ENCODE peak calls at places on chromosomes 12 and 14, in seven cellular contexts. One of them, this sample, is unnamed.

GRCh38 chr12:118055144-118055557 is 5.8 kb downstream of the WSB2 start:
- DNase-seq in H1: no peak
- DNase-seq in upper lobe of left lung: peak
- DNase-seq in stomach: peak
- DNase-seq in suprapubic skin: no peak
- DNase-seq in K562: peak
- DNase-seq in tibial nerve: no peak
- DNase-seq in this sample: no peak

GRCh38 chr12:75632452-75632851 is 121.0 kb upstream of the KRR1 start:
- DNase-seq in H1: no peak
- DNase-seq in upper lobe of left lung: no peak
- DNase-seq in stomach: no peak
- DNase-seq in suprapubic skin: no peak
- DNase-seq in K562: no peak
- DNase-seq in tibial nerve: no peak
- DNase-seq in this sample: no peak

GRCh38 chr12:3458041-3458440 is 33.0 kb upstream of the PRMT8 start:
- DNase-seq in H1: no peak
- DNase-seq in upper lobe of left lung: no peak
- DNase-seq in stomach: no peak
- DNase-seq in suprapubic skin: no peak
- DNase-seq in K562: no peak
- DNase-seq in tibial nerve: no peak
- DNase-seq in this sample: no peak

GRCh38 chr12:113142173-113142885 is 6.8 kb upstream of the RASAL1 start:
- DNase-seq in H1: no peak
- DNase-seq in upper lobe of left lung: peak
- DNase-seq in stomach: peak
- DNase-seq in suprapubic skin: no peak
- DNase-seq in K562: no peak
- DNase-seq in tibial nerve: no peak
- DNase-seq in this sample: no peak

GRCh38 chr12:116610971-116611541 is 51.9 kb downstream of the MAP1LC3B2 start:
- DNase-seq in H1: no peak
- DNase-seq in upper lobe of left lung: no peak
- DNase-seq in stomach: no peak
- DNase-seq in suprapubic skin: no peak
- DNase-seq in K562: peak
- DNase-seq in tibial nerve: no peak
- DNase-seq in this sample: no peak

GRCh38 chr12:111777345-111778045 is 10.8 kb downstream of the ALDH2 start:
- DNase-seq in H1: no peak
- DNase-seq in upper lobe of left lung: peak
- DNase-seq in stomach: peak
- DNase-seq in suprapubic skin: no peak
- DNase-seq in K562: no peak
- DNase-seq in tibial nerve: no peak
- DNase-seq in this sample: peak

GRCh38 chr14:104577457-104578301 is 1.9 kb upstream of the C14orf180 start:
- DNase-seq in H1: no peak
- DNase-seq in upper lobe of left lung: no peak
- DNase-seq in stomach: peak
- DNase-seq in suprapubic skin: no peak
- DNase-seq in K562: peak
- DNase-seq in tibial nerve: no peak
- DNase-seq in this sample: no peak

GRCh38 chr14:74531467-74531866 is 37.9 kb downstream of the ISCA2 start:
- DNase-seq in H1: peak
- DNase-seq in upper lobe of left lung: peak
- DNase-seq in stomach: peak
- DNase-seq in suprapubic skin: no peak
- DNase-seq in K562: peak
- DNase-seq in tibial nerve: no peak
- DNase-seq in this sample: no peak

GRCh38 chr14:102500190-102500661 is 9.3 kb downstream of the ANKRD9 start:
- DNase-seq in H1: no peak
- DNase-seq in upper lobe of left lung: peak
- DNase-seq in stomach: no peak
- DNase-seq in suprapubic skin: no peak
- DNase-seq in K562: peak
- DNase-seq in tibial nerve: no peak
- DNase-seq in this sample: peak

GRCh38 chr12:8779862-8780261 is 42.6 kb upstream of the A2ML1 start:
- DNase-seq in H1: no peak
- DNase-seq in upper lobe of left lung: no peak
- DNase-seq in stomach: no peak
- DNase-seq in suprapubic skin: no peak
- DNase-seq in K562: no peak
- DNase-seq in tibial nerve: no peak
- DNase-seq in this sample: no peak

GRCh38 chr12:40157307-40157706 is 51.4 kb upstream of the SLC2A13 start:
- DNase-seq in H1: no peak
- DNase-seq in upper lobe of left lung: peak
- DNase-seq in stomach: no peak
- DNase-seq in suprapubic skin: no peak
- DNase-seq in K562: no peak
- DNase-seq in tibial nerve: no peak
- DNase-seq in this sample: no peak

GRCh38 chr12:127559349-127560040 is 707.5 kb upstream of the TMEM132C start:
- DNase-seq in H1: peak
- DNase-seq in upper lobe of left lung: peak
- DNase-seq in stomach: peak
- DNase-seq in suprapubic skin: no peak
- DNase-seq in K562: peak
- DNase-seq in tibial nerve: no peak
- DNase-seq in this sample: no peak

GRCh38 chr14:77620222-77620865 is 3.9 kb upstream of the SPTLC2 start:
- DNase-seq in H1: no peak
- DNase-seq in upper lobe of left lung: no peak
- DNase-seq in stomach: no peak
- DNase-seq in suprapubic skin: no peak
- DNase-seq in K562: no peak
- DNase-seq in tibial nerve: no peak
- DNase-seq in this sample: no peak

GRCh38 chr12:1800646-1801284 is 19.6 kb upstream of the LRTM2 start:
- DNase-seq in H1: no peak
- DNase-seq in upper lobe of left lung: peak
- DNase-seq in stomach: peak
- DNase-seq in suprapubic skin: peak
- DNase-seq in K562: peak
- DNase-seq in tibial nerve: peak
- DNase-seq in this sample: peak

DNA sequence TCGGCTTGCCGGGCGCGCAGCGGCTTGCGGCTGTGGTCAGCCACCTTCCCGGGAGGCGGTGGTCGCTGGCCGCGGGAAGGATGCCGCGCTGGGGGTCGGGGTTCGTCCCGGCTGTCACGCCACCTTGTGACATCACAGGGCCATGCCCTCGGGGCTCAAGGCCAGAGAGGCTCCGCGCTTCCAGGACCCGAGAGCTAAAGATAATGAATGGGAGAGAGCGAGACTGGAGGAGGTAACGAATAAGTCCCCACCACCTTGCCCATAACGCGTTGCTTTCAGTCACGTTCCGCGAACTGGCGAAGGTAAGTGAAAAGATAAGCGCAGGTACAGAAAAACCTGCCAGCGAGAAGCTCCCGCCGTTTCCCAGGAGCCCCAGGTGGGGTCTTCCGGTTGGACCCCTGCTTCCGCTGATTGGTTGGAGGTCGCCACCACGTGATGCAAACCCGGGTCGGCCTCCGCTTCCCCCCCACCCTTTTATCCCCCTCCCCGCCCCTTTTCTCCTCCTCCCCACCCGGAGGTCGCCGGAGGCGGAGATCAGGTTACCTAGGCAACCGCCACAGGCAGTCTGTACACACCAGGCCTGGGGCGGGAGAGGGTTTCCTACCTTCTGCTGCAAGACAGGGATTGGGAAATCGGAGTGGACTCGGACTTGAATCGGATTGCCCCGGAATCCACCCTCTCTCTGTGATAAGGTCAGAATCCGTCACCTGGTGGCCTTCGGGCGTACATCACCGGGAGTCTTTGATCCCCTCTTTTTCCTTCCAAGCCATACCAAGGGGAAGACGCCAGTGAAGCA is at the start of gene LRRC9:
- DNase-seq in H1: peak
- DNase-seq in upper lobe of left lung: peak
- DNase-seq in stomach: no peak
- DNase-seq in suprapubic skin: peak
- DNase-seq in K562: no peak
- DNase-seq in tibial nerve: no peak
- DNase-seq in this sample: no peak
- H3K4me3 ChIP-seq in H1: peak
- H3K4me3 ChIP-seq in upper lobe of left lung: peak
- H3K4me3 ChIP-seq in stomach: peak
- H3K4me3 ChIP-seq in suprapubic skin: peak
- H3K4me3 ChIP-seq in K562: peak
- H3K4me3 ChIP-seq in tibial nerve: peak
- H3K4me3 ChIP-seq in this sample: peak

DNA sequence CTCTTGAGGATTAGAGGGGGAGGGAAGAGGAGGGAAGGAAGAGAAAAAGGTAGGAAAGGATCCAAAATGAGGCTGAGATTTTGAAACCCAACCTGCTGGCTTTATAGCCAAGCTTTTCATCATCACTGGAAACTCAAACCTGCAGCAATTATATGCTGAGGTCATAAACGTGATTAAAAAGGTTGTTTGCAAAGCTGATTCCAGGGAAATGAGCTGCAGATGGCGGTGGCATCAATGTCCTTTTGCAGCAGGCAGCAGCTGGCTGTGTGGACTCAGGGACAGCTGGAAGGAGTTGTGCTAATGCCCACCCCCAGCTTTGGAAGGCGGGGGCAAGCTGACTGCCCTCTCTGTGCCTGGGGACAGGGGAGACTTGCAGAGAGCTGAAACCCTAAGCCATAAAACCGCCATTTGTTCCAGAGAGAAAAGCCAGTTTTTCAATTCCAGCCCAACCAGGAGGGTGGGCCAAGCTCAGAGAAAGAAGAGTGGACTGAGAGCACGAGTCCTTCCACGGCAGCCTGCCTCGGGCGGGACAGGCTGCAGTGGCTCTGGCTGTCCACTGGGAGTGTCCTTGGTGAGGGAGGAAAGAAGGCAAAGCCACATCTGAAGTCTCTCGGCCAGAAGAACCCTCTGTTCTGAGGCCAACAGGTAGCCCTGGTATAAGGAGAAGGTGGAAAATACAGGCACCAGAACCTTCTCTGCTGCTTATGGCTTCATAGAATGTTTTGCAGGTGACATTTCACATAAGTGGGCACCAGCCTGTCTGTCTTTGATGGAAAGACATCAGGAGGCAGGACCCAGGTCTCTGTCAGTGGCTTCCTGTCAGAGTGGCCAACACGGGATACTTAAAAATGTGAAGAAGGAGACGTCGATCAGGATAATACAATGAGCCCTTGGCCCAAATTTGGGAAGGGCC is 90.7 kb downstream of the SINHCAF start:
- DNase-seq in H1: no peak
- DNase-seq in upper lobe of left lung: no peak
- DNase-seq in stomach: peak
- DNase-seq in suprapubic skin: no peak
- DNase-seq in K562: peak
- DNase-seq in tibial nerve: no peak
- DNase-seq in this sample: no peak
- TF ChIP-seq CTCF in H1: peak
- TF ChIP-seq CTCF in upper lobe of left lung: peak
- TF ChIP-seq CTCF in stomach: peak
- TF ChIP-seq CTCF in suprapubic skin: no peak
- TF ChIP-seq CTCF in K562: peak
- TF ChIP-seq CTCF in tibial nerve: peak
- TF ChIP-seq CTCF in this sample: peak

DNA sequence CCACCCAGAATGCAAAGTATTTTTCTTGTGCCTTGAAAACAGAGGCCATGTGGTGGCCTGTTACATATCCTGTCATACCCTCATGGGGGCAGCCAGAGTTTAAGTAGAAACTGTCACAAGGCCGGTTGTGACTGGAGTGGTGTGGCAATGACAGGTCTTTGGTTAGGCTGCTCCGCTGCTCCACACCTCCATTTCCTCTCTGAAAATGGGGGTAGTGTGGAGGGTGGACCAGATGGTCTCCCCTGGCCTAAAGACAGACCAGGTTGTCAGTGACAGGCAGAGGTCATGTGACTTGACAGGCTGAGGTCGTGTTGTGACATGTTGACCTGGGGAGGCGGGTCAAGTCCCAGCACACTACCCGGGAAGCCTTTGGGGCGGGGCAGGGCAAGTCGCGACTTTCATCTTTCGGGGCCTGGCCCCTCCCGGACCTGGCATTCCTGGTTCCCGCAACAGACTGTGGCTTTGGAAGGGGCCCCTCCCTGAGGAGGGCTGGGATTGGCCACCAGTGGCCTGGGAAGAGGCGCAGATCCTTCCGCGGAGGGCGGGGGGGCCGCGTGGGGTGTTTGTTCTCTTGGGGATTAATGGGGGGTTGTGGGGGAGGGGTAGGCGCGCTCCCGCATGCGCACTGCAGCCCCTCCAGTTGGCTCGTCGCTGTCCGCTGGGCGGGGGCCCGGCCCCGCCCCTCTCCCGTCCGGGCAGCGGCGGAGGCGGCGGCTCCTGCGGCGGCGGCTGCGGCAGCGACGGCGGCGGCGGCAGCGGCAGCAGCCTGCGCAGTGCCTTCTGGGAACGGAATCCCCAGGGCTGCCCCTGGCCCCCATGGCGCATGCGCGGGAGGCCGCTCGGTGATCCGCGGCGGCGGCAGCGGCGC is at the start of gene MBD6:
- DNase-seq in H1: no peak
- DNase-seq in upper lobe of left lung: peak
- DNase-seq in stomach: peak
- DNase-seq in suprapubic skin: peak
- DNase-seq in K562: peak
- DNase-seq in tibial nerve: peak
- DNase-seq in this sample: peak
- TF ChIP-seq EP300 in H1: peak
- TF ChIP-seq EP300 in upper lobe of left lung: no peak
- TF ChIP-seq EP300 in stomach: peak
- TF ChIP-seq EP300 in suprapubic skin: no peak
- TF ChIP-seq EP300 in K562: peak
- TF ChIP-seq EP300 in tibial nerve: peak
- TF ChIP-seq EP300 in this sample: no peak

DNA sequence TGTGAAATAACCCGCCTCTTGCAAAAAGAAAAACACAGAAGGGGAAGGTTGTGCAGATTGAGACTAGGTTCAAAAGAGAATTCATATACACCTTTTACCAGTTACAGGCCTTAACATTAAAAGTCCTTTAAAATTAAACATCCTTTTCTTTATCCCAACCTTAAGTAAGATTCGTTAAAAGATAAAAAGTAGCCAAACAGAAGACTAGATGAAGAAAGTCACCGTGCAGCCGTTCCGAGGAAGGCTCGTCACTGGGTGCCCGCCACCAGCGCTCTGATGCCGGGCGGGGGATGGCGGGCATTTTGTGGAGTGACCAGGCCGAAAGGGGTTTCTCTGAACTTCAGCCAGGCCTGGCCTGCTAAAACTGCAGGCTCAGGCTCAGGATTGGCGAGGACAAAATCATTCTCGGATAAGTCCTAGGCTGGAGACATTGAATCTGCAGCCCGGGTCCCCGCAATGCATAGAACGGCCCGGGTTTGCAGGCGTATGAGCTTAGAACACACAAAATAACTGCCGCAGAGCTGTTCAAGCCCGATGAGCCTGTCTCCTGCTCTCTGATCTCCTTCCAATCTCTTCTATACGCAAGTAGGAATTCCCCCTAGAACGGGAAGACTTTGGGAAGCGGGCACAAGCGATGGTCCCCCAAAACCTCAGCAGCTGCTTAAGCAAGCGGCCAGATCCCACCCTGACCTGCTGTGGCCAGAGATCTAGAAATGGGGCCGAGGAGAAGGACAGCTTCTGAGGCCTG is 1.3 kb downstream of the TBX5 start:
- DNase-seq in H1: no peak
- DNase-seq in upper lobe of left lung: no peak
- DNase-seq in stomach: no peak
- DNase-seq in suprapubic skin: no peak
- DNase-seq in K562: no peak
- DNase-seq in tibial nerve: no peak
- DNase-seq in this sample: no peak
- H3K4me3 ChIP-seq in H1: no peak
- H3K4me3 ChIP-seq in upper lobe of left lung: peak
- H3K4me3 ChIP-seq in stomach: no peak
- H3K4me3 ChIP-seq in suprapubic skin: peak
- H3K4me3 ChIP-seq in K562: no peak
- H3K4me3 ChIP-seq in tibial nerve: no peak
- H3K4me3 ChIP-seq in this sample: no peak